ENCODE peak calls at places on chromosomes 6 and 20, in eight cellular contexts. One of them, this sample, is unnamed.

GRCh38 chr6:132687306-132687705 is 26.5 kb downstream of the VNN1 start:
- ATAC-seq in heart left ventricle: no peak
- ATAC-seq in upper lobe of right lung: peak; percentile 36
- ATAC-seq in lung: peak; percentile 53
- ATAC-seq in stimulated activated naive CD8-positive, alpha-beta T cell treated with anti-CD3 and anti-CD28 coated beads, Interleukin-15, amount 100 ng/mL, for 72 hours: no peak
- ATAC-seq in IMR-90: peak; percentile 35
- ATAC-seq in K562: no peak
- ATAC-seq in DND-41: no peak
- ATAC-seq in this sample: no peak

GRCh38 chr6:5175635-5176034 is 85.1 kb downstream of the LYRM4 start:
- ATAC-seq in heart left ventricle: no peak
- ATAC-seq in upper lobe of right lung: no peak
- ATAC-seq in lung: no peak
- ATAC-seq in stimulated activated naive CD8-positive, alpha-beta T cell treated with anti-CD3 and anti-CD28 coated beads, Interleukin-15, amount 100 ng/mL, for 72 hours: no peak
- ATAC-seq in IMR-90: no peak
- ATAC-seq in K562: peak; percentile 36
- ATAC-seq in DND-41: no peak
- ATAC-seq in this sample: no peak

GRCh38 chr6:63785006-63785405 is 149.4 kb downstream of the PHF3 start:
- ATAC-seq in heart left ventricle: no peak
- ATAC-seq in upper lobe of right lung: no peak
- ATAC-seq in lung: no peak
- ATAC-seq in stimulated activated naive CD8-positive, alpha-beta T cell treated with anti-CD3 and anti-CD28 coated beads, Interleukin-15, amount 100 ng/mL, for 72 hours: no peak
- ATAC-seq in IMR-90: no peak
- ATAC-seq in K562: no peak
- ATAC-seq in DND-41: no peak
- ATAC-seq in this sample: no peak

GRCh38 chr6:105748737-105749161 is 337.4 kb upstream of the PRDM1 start:
- ATAC-seq in heart left ventricle: no peak
- ATAC-seq in upper lobe of right lung: peak; percentile 73
- ATAC-seq in lung: no peak
- ATAC-seq in stimulated activated naive CD8-positive, alpha-beta T cell treated with anti-CD3 and anti-CD28 coated beads, Interleukin-15, amount 100 ng/mL, for 72 hours: no peak
- ATAC-seq in IMR-90: peak; percentile 37
- ATAC-seq in K562: peak; percentile 42
- ATAC-seq in DND-41: peak; percentile 17
- ATAC-seq in this sample: no peak

GRCh38 chr20:47412073-47412472 is 55.6 kb upstream of the ZMYND8 start:
- ATAC-seq in heart left ventricle: no peak
- ATAC-seq in upper lobe of right lung: no peak
- ATAC-seq in lung: no peak
- ATAC-seq in stimulated activated naive CD8-positive, alpha-beta T cell treated with anti-CD3 and anti-CD28 coated beads, Interleukin-15, amount 100 ng/mL, for 72 hours: no peak
- ATAC-seq in IMR-90: no peak
- ATAC-seq in K562: no peak
- ATAC-seq in DND-41: no peak
- ATAC-seq in this sample: no peak

GRCh38 chr20:43492101-43492500 is 15.4 kb upstream of the L3MBTL1 start:
- ATAC-seq in heart left ventricle: no peak
- ATAC-seq in upper lobe of right lung: no peak
- ATAC-seq in lung: no peak
- ATAC-seq in stimulated activated naive CD8-positive, alpha-beta T cell treated with anti-CD3 and anti-CD28 coated beads, Interleukin-15, amount 100 ng/mL, for 72 hours: peak; percentile 94
- ATAC-seq in IMR-90: peak; percentile 17
- ATAC-seq in K562: no peak
- ATAC-seq in DND-41: no peak
- ATAC-seq in this sample: no peak

GRCh38 chr20:34988176-34988540 is 32.5 kb downstream of the MYH7B start:
- ATAC-seq in heart left ventricle: no peak
- ATAC-seq in upper lobe of right lung: no peak
- ATAC-seq in lung: no peak
- ATAC-seq in stimulated activated naive CD8-positive, alpha-beta T cell treated with anti-CD3 and anti-CD28 coated beads, Interleukin-15, amount 100 ng/mL, for 72 hours: no peak
- ATAC-seq in IMR-90: no peak
- ATAC-seq in K562: no peak
- ATAC-seq in DND-41: no peak
- ATAC-seq in this sample: no peak

GRCh38 chr6:149246691-149247384 is 70.7 kb upstream of the TAB2 start:
- ATAC-seq in heart left ventricle: no peak
- ATAC-seq in upper lobe of right lung: peak; percentile 83
- ATAC-seq in lung: no peak
- ATAC-seq in stimulated activated naive CD8-positive, alpha-beta T cell treated with anti-CD3 and anti-CD28 coated beads, Interleukin-15, amount 100 ng/mL, for 72 hours: peak; percentile 48
- ATAC-seq in IMR-90: no peak
- ATAC-seq in K562: peak; percentile 11
- ATAC-seq in DND-41: no peak
- ATAC-seq in this sample: no peak

GRCh38 chr20:54726687-54727086 is 251.3 kb downstream of the DOK5 start:
- ATAC-seq in heart left ventricle: peak; percentile 14
- ATAC-seq in upper lobe of right lung: no peak
- ATAC-seq in lung: no peak
- ATAC-seq in stimulated activated naive CD8-positive, alpha-beta T cell treated with anti-CD3 and anti-CD28 coated beads, Interleukin-15, amount 100 ng/mL, for 72 hours: no peak
- ATAC-seq in IMR-90: no peak
- ATAC-seq in K562: no peak
- ATAC-seq in DND-41: no peak
- ATAC-seq in this sample: no peak

GRCh38 chr6:30843611-30843998 is 40.7 kb upstream of the DDR1 start:
- ATAC-seq in heart left ventricle: no peak
- ATAC-seq in upper lobe of right lung: no peak
- ATAC-seq in lung: no peak
- ATAC-seq in stimulated activated naive CD8-positive, alpha-beta T cell treated with anti-CD3 and anti-CD28 coated beads, Interleukin-15, amount 100 ng/mL, for 72 hours: no peak
- ATAC-seq in IMR-90: no peak
- ATAC-seq in K562: no peak
- ATAC-seq in DND-41: peak; percentile 68
- ATAC-seq in this sample: no peak

GRCh38 chr6:146526192-146526591 is 17.4 kb upstream of the RAB32 start:
- ATAC-seq in heart left ventricle: no peak
- ATAC-seq in upper lobe of right lung: no peak
- ATAC-seq in lung: no peak
- ATAC-seq in stimulated activated naive CD8-positive, alpha-beta T cell treated with anti-CD3 and anti-CD28 coated beads, Interleukin-15, amount 100 ng/mL, for 72 hours: no peak
- ATAC-seq in IMR-90: no peak
- ATAC-seq in K562: no peak
- ATAC-seq in DND-41: no peak
- ATAC-seq in this sample: no peak

GRCh38 chr6:90301816-90302215 is 5.2 kb upstream of the BACH2 start:
- ATAC-seq in heart left ventricle: no peak
- ATAC-seq in upper lobe of right lung: no peak
- ATAC-seq in lung: no peak
- ATAC-seq in stimulated activated naive CD8-positive, alpha-beta T cell treated with anti-CD3 and anti-CD28 coated beads, Interleukin-15, amount 100 ng/mL, for 72 hours: no peak
- ATAC-seq in IMR-90: no peak
- ATAC-seq in K562: no peak
- ATAC-seq in DND-41: no peak
- ATAC-seq in this sample: no peak

GRCh38 chr6:75211920-75212590 is 6.2 kb upstream of the COL12A1 start:
- ATAC-seq in heart left ventricle: no peak
- ATAC-seq in upper lobe of right lung: no peak
- ATAC-seq in lung: no peak
- ATAC-seq in stimulated activated naive CD8-positive, alpha-beta T cell treated with anti-CD3 and anti-CD28 coated beads, Interleukin-15, amount 100 ng/mL, for 72 hours: no peak
- ATAC-seq in IMR-90: no peak
- ATAC-seq in K562: no peak
- ATAC-seq in DND-41: no peak
- ATAC-seq in this sample: no peak

GRCh38 chr6:16229710-16230109 is 8.7 kb upstream of the GMPR start:
- ATAC-seq in heart left ventricle: peak; percentile 50
- ATAC-seq in upper lobe of right lung: no peak
- ATAC-seq in lung: no peak
- ATAC-seq in stimulated activated naive CD8-positive, alpha-beta T cell treated with anti-CD3 and anti-CD28 coated beads, Interleukin-15, amount 100 ng/mL, for 72 hours: no peak
- ATAC-seq in IMR-90: peak; percentile 77
- ATAC-seq in K562: peak; percentile 65
- ATAC-seq in DND-41: no peak
- ATAC-seq in this sample: peak; percentile 48

GRCh38 chr20:41046716-41047115 is 18.1 kb downstream of the TOP1 start:
- ATAC-seq in heart left ventricle: no peak
- ATAC-seq in upper lobe of right lung: peak; percentile 61
- ATAC-seq in lung: no peak
- ATAC-seq in stimulated activated naive CD8-positive, alpha-beta T cell treated with anti-CD3 and anti-CD28 coated beads, Interleukin-15, amount 100 ng/mL, for 72 hours: peak; percentile 84
- ATAC-seq in IMR-90: peak; percentile 40
- ATAC-seq in K562: peak; percentile 3
- ATAC-seq in DND-41: no peak
- ATAC-seq in this sample: no peak

GRCh38 chr6:15360300-15360699 is 114.4 kb downstream of the JARID2 start:
- ATAC-seq in heart left ventricle: no peak
- ATAC-seq in upper lobe of right lung: no peak
- ATAC-seq in lung: no peak
- ATAC-seq in stimulated activated naive CD8-positive, alpha-beta T cell treated with anti-CD3 and anti-CD28 coated beads, Interleukin-15, amount 100 ng/mL, for 72 hours: no peak
- ATAC-seq in IMR-90: no peak
- ATAC-seq in K562: no peak
- ATAC-seq in DND-41: no peak
- ATAC-seq in this sample: no peak

GRCh38 chr6:15661815-15662245 is 998 bp downstream of the DTNBP1 start:
- ATAC-seq in heart left ventricle: no peak
- ATAC-seq in upper lobe of right lung: no peak
- ATAC-seq in lung: no peak
- ATAC-seq in stimulated activated naive CD8-positive, alpha-beta T cell treated with anti-CD3 and anti-CD28 coated beads, Interleukin-15, amount 100 ng/mL, for 72 hours: peak; percentile 4
- ATAC-seq in IMR-90: no peak
- ATAC-seq in K562: no peak
- ATAC-seq in DND-41: no peak
- ATAC-seq in this sample: no peak

GRCh38 chr6:167745660-167746376 is 80.9 kb upstream of the AFDN start:
- ATAC-seq in heart left ventricle: peak; percentile 40
- ATAC-seq in upper lobe of right lung: peak; percentile 32
- ATAC-seq in lung: no peak
- ATAC-seq in stimulated activated naive CD8-positive, alpha-beta T cell treated with anti-CD3 and anti-CD28 coated beads, Interleukin-15, amount 100 ng/mL, for 72 hours: no peak
- ATAC-seq in IMR-90: no peak
- ATAC-seq in K562: peak; percentile 52
- ATAC-seq in DND-41: no peak
- ATAC-seq in this sample: peak; percentile 68

GRCh38 chr6:121520337-121521163 is 85.1 kb downstream of the GJA1 start:
- ATAC-seq in heart left ventricle: no peak
- ATAC-seq in upper lobe of right lung: peak; percentile 82
- ATAC-seq in lung: peak; percentile 76
- ATAC-seq in stimulated activated naive CD8-positive, alpha-beta T cell treated with anti-CD3 and anti-CD28 coated beads, Interleukin-15, amount 100 ng/mL, for 72 hours: no peak
- ATAC-seq in IMR-90: peak; percentile 75
- ATAC-seq in K562: no peak
- ATAC-seq in DND-41: no peak
- ATAC-seq in this sample: peak; percentile 64

GRCh38 chr20:61803903-61804804 is 261.5 kb downstream of the TAF4 start:
- ATAC-seq in heart left ventricle: no peak
- ATAC-seq in upper lobe of right lung: no peak
- ATAC-seq in lung: no peak
- ATAC-seq in stimulated activated naive CD8-positive, alpha-beta T cell treated with anti-CD3 and anti-CD28 coated beads, Interleukin-15, amount 100 ng/mL, for 72 hours: peak; percentile 61
- ATAC-seq in IMR-90: no peak
- ATAC-seq in K562: no peak
- ATAC-seq in DND-41: no peak
- ATAC-seq in this sample: no peak

GRCh38 chr20:38617011-38617829 is 15.6 kb downstream of the ARHGAP40 start:
- ATAC-seq in heart left ventricle: no peak
- ATAC-seq in upper lobe of right lung: no peak
- ATAC-seq in lung: no peak
- ATAC-seq in stimulated activated naive CD8-positive, alpha-beta T cell treated with anti-CD3 and anti-CD28 coated beads, Interleukin-15, amount 100 ng/mL, for 72 hours: no peak
- ATAC-seq in IMR-90: peak; percentile 44
- ATAC-seq in K562: no peak
- ATAC-seq in DND-41: no peak
- ATAC-seq in this sample: no peak

GRCh38 chr6:1834641-1835516 is 225.2 kb downstream of the FOXC1 start:
- ATAC-seq in heart left ventricle: no peak
- ATAC-seq in upper lobe of right lung: no peak
- ATAC-seq in lung: no peak
- ATAC-seq in stimulated activated naive CD8-positive, alpha-beta T cell treated with anti-CD3 and anti-CD28 coated beads, Interleukin-15, amount 100 ng/mL, for 72 hours: no peak
- ATAC-seq in IMR-90: no peak
- ATAC-seq in K562: no peak
- ATAC-seq in DND-41: no peak
- ATAC-seq in this sample: no peak

GRCh38 chr6:80540700-80541099 is 434.2 kb downstream of the BCKDHB start:
- ATAC-seq in heart left ventricle: no peak
- ATAC-seq in upper lobe of right lung: no peak
- ATAC-seq in lung: no peak
- ATAC-seq in stimulated activated naive CD8-positive, alpha-beta T cell treated with anti-CD3 and anti-CD28 coated beads, Interleukin-15, amount 100 ng/mL, for 72 hours: no peak
- ATAC-seq in IMR-90: no peak
- ATAC-seq in K562: no peak
- ATAC-seq in DND-41: no peak
- ATAC-seq in this sample: no peak

GRCh38 chr6:3500262-3501001 is 43.6 kb upstream of the SLC22A23 start:
- ATAC-seq in heart left ventricle: no peak
- ATAC-seq in upper lobe of right lung: no peak
- ATAC-seq in lung: no peak
- ATAC-seq in stimulated activated naive CD8-positive, alpha-beta T cell treated with anti-CD3 and anti-CD28 coated beads, Interleukin-15, amount 100 ng/mL, for 72 hours: no peak
- ATAC-seq in IMR-90: peak; percentile 69
- ATAC-seq in K562: no peak
- ATAC-seq in DND-41: no peak
- ATAC-seq in this sample: no peak

GRCh38 chr6:169263836-169264608 is 10.4 kb upstream of the THBS2 start:
- ATAC-seq in heart left ventricle: peak; percentile 78
- ATAC-seq in upper lobe of right lung: no peak
- ATAC-seq in lung: no peak
- ATAC-seq in stimulated activated naive CD8-positive, alpha-beta T cell treated with anti-CD3 and anti-CD28 coated beads, Interleukin-15, amount 100 ng/mL, for 72 hours: peak; percentile 37
- ATAC-seq in IMR-90: peak; percentile 70
- ATAC-seq in K562: no peak
- ATAC-seq in DND-41: no peak
- ATAC-seq in this sample: no peak

GRCh38 chr20:46164166-46164565 is 46.1 kb downstream of the CD40 start:
- ATAC-seq in heart left ventricle: no peak
- ATAC-seq in upper lobe of right lung: no peak
- ATAC-seq in lung: no peak
- ATAC-seq in stimulated activated naive CD8-positive, alpha-beta T cell treated with anti-CD3 and anti-CD28 coated beads, Interleukin-15, amount 100 ng/mL, for 72 hours: no peak
- ATAC-seq in IMR-90: no peak
- ATAC-seq in K562: no peak
- ATAC-seq in DND-41: no peak
- ATAC-seq in this sample: no peak

GRCh38 chr6:108589244-108589730 is 28.6 kb downstream of the FOXO3 start:
- ATAC-seq in heart left ventricle: peak; percentile 85
- ATAC-seq in upper lobe of right lung: peak; percentile 97
- ATAC-seq in lung: peak; percentile 81
- ATAC-seq in stimulated activated naive CD8-positive, alpha-beta T cell treated with anti-CD3 and anti-CD28 coated beads, Interleukin-15, amount 100 ng/mL, for 72 hours: no peak
- ATAC-seq in IMR-90: peak; percentile 21
- ATAC-seq in K562: peak; percentile 89
- ATAC-seq in DND-41: no peak
- ATAC-seq in this sample: peak; percentile 89

GRCh38 chr6:130322673-130323268 is 43.0 kb upstream of the TMEM200A start:
- ATAC-seq in heart left ventricle: no peak
- ATAC-seq in upper lobe of right lung: peak; percentile 62
- ATAC-seq in lung: peak; percentile 75
- ATAC-seq in stimulated activated naive CD8-positive, alpha-beta T cell treated with anti-CD3 and anti-CD28 coated beads, Interleukin-15, amount 100 ng/mL, for 72 hours: no peak
- ATAC-seq in IMR-90: peak; percentile 82
- ATAC-seq in K562: peak; percentile 80
- ATAC-seq in DND-41: peak; percentile 79
- ATAC-seq in this sample: no peak

GRCh38 chr6:111646942-111647341 is 41.3 kb upstream of the TRAF3IP2 start:
- ATAC-seq in heart left ventricle: peak; percentile 53
- ATAC-seq in upper lobe of right lung: no peak
- ATAC-seq in lung: no peak
- ATAC-seq in stimulated activated naive CD8-positive, alpha-beta T cell treated with anti-CD3 and anti-CD28 coated beads, Interleukin-15, amount 100 ng/mL, for 72 hours: no peak
- ATAC-seq in IMR-90: peak; percentile 77
- ATAC-seq in K562: no peak
- ATAC-seq in DND-41: no peak
- ATAC-seq in this sample: peak; percentile 42

GRCh38 chr6:7108964-7109836 is 1.4 kb downstream of the RREB1 start:
- ATAC-seq in heart left ventricle: peak; percentile 57
- ATAC-seq in upper lobe of right lung: peak; percentile 61
- ATAC-seq in lung: peak; percentile 37
- ATAC-seq in stimulated activated naive CD8-positive, alpha-beta T cell treated with anti-CD3 and anti-CD28 coated beads, Interleukin-15, amount 100 ng/mL, for 72 hours: peak; percentile 18
- ATAC-seq in IMR-90: peak; percentile 53
- ATAC-seq in K562: peak; percentile 15
- ATAC-seq in DND-41: peak; percentile 43
- ATAC-seq in this sample: peak; percentile 73

GRCh38 chr20:10637563-10637962 is 36.2 kb downstream of the JAG1 start:
- ATAC-seq in heart left ventricle: no peak
- ATAC-seq in upper lobe of right lung: no peak
- ATAC-seq in lung: no peak
- ATAC-seq in stimulated activated naive CD8-positive, alpha-beta T cell treated with anti-CD3 and anti-CD28 coated beads, Interleukin-15, amount 100 ng/mL, for 72 hours: no peak
- ATAC-seq in IMR-90: no peak
- ATAC-seq in K562: no peak
- ATAC-seq in DND-41: no peak
- ATAC-seq in this sample: no peak

GRCh38 chr20:13684566-13685222 is 46.0 kb upstream of the TASP1 start:
- ATAC-seq in heart left ventricle: no peak
- ATAC-seq in upper lobe of right lung: no peak
- ATAC-seq in lung: no peak
- ATAC-seq in stimulated activated naive CD8-positive, alpha-beta T cell treated with anti-CD3 and anti-CD28 coated beads, Interleukin-15, amount 100 ng/mL, for 72 hours: no peak
- ATAC-seq in IMR-90: no peak
- ATAC-seq in K562: no peak
- ATAC-seq in DND-41: peak; percentile 82
- ATAC-seq in this sample: no peak

GRCh38 chr20:49766979-49767419 is 45.6 kb upstream of the SLC9A8 start:
- ATAC-seq in heart left ventricle: peak; percentile 39
- ATAC-seq in upper lobe of right lung: no peak
- ATAC-seq in lung: no peak
- ATAC-seq in stimulated activated naive CD8-positive, alpha-beta T cell treated with anti-CD3 and anti-CD28 coated beads, Interleukin-15, amount 100 ng/mL, for 72 hours: no peak
- ATAC-seq in IMR-90: no peak
- ATAC-seq in K562: no peak
- ATAC-seq in DND-41: no peak
- ATAC-seq in this sample: no peak

GRCh38 chr6:27892596-27893058 is 19.6 kb downstream of the OR2B2 start:
- ATAC-seq in heart left ventricle: no peak
- ATAC-seq in upper lobe of right lung: no peak
- ATAC-seq in lung: no peak
- ATAC-seq in stimulated activated naive CD8-positive, alpha-beta T cell treated with anti-CD3 and anti-CD28 coated beads, Interleukin-15, amount 100 ng/mL, for 72 hours: no peak
- ATAC-seq in IMR-90: no peak
- ATAC-seq in K562: no peak
- ATAC-seq in DND-41: peak; percentile 0
- ATAC-seq in this sample: no peak

This sample was measured in gastroesophageal sphincter.